ENCODE peak calls at places on chromosomes 3 and 15, in ten cellular contexts. K is iPS-NIHi11; P is hepatocyte; Y is renal cortical epithelial cell; A is activated effector memory CD4-positive, alpha-beta T cell treated with Interleukin-2 at 50 U/mL for 16 hours; M is mesendoderm; N is PC-9; J is naive thymus-derived CD4-positive, alpha-beta T cell; W is LHCN-M2; V is stimulated activated CD8-positive, alpha-beta memory T cell treated with anti-CD3 and anti-CD28 coated beads, Interleukin-7, amount 100 ng/mL, for 1 hour. E is an unnamed sample.

GRCh38 chr3:43726511-43726910 is 35.8 kb downstream of the ABHD5 start:
- DNase-seq in K (no peak), P (no peak), Y (peak), A (no peak), M (no peak), N (no peak), J (no peak), W (peak), V (no peak), E (no peak)

GRCh38 chr3:71240035-71240434 is 343.5 kb downstream of the FOXP1 start:
- DNase-seq in K (no peak), P (no peak), Y (no peak), A (no peak), M (no peak), N (no peak), J (no peak), W (no peak), V (no peak), E (no peak)

GRCh38 chr15:48617619-48618018 is 27.9 kb downstream of the FBN1 start:
- DNase-seq in K (no peak), P (no peak), Y (peak), A (no peak), M (no peak), N (no peak), J (no peak), W (peak), V (no peak), E (no peak)

GRCh38 chr3:39157359-39157758 is 4.0 kb upstream of the CSRNP1 start:
- DNase-seq in K (no peak), P (no peak), Y (no peak), A (no peak), M (no peak), N (no peak), J (no peak), W (no peak), V (no peak), E (no peak)

GRCh38 chr15:101600024-101600423 is 52.2 kb downstream of the TM2D3 start:
- DNase-seq in K (no peak), P (peak), Y (peak), A (no peak), M (peak), N (no peak), J (no peak), W (no peak), V (no peak), E (no peak)

GRCh38 chr3:57006048-57006709 is 54.3 kb upstream of the SPATA12 start:
- DNase-seq in K (peak), P (no peak), Y (no peak), A (no peak), M (no peak), N (peak), J (no peak), W (peak), V (no peak), E (no peak)

GRCh38 chr15:22810033-22810734 is 23.7 kb downstream of the NIPA1 start:
- DNase-seq in K (no peak), P (no peak), Y (no peak), A (no peak), M (no peak), N (no peak), J (no peak), W (no peak), V (no peak), E (no peak)

GRCh38 chr15:78740904-78741274 is 70.4 kb downstream of the ADAMTS7 start:
- DNase-seq in K (no peak), P (no peak), Y (no peak), A (no peak), M (no peak), N (no peak), J (no peak), W (no peak), V (no peak), E (no peak)

GRCh38 chr3:15903776-15904720 is 106.3 kb upstream of the ANKRD28 start:
- DNase-seq in K (no peak), P (no peak), Y (no peak), A (no peak), M (no peak), N (no peak), J (no peak), W (no peak), V (no peak), E (no peak)

GRCh38 chr15:25805006-25805405 is 58.1 kb downstream of the ATP10A start:
- DNase-seq in K (no peak), P (no peak), Y (no peak), A (no peak), M (no peak), N (no peak), J (no peak), W (peak), V (no peak), E (no peak)

GRCh38 chr3:58535531-58536500 is 1.2 kb downstream of the ACOX2 start:
- DNase-seq in K (no peak), P (peak), Y (peak), A (no peak), M (peak), N (no peak), J (no peak), W (peak), V (no peak), E (no peak)

GRCh38 chr3:118304557-118304956 is 730.1 kb downstream of the IGSF11 start:
- DNase-seq in K (no peak), P (no peak), Y (no peak), A (no peak), M (no peak), N (no peak), J (no peak), W (no peak), V (no peak), E (no peak)

GRCh38 chr15:67062365-67062985 is 2.9 kb upstream of the SMAD3 start:
- DNase-seq in K (no peak), P (no peak), Y (no peak), A (no peak), M (no peak), N (no peak), J (no peak), W (no peak), V (no peak), E (no peak)

GRCh38 chr15:41897327-41897726 is 3.5 kb upstream of the SPTBN5 start:
- DNase-seq in K (no peak), P (no peak), Y (no peak), A (no peak), M (no peak), N (no peak), J (no peak), W (no peak), V (no peak), E (no peak)

GRCh38 chr3:138363322-138363721 is 14.9 kb downstream of the MRAS start:
- DNase-seq in K (no peak), P (no peak), Y (no peak), A (no peak), M (no peak), N (no peak), J (no peak), W (no peak), V (no peak), E (no peak)

GRCh38 chr15:97995881-97996603 is 35.5 kb downstream of the ARRDC4 start:
- DNase-seq in K (peak), P (peak), Y (peak), A (no peak), M (peak), N (peak), J (no peak), W (peak), V (no peak), E (no peak)

GRCh38 chr15:60620707-60621106 is 141.8 kb upstream of the ICE2 start:
- DNase-seq in K (peak), P (peak), Y (no peak), A (no peak), M (peak), N (no peak), J (no peak), W (no peak), V (no peak), E (no peak)

GRCh38 chr3:54358969-54359648 is 236.8 kb downstream of the CACNA2D3 start:
- DNase-seq in K (no peak), P (no peak), Y (peak), A (no peak), M (no peak), N (no peak), J (no peak), W (no peak), V (no peak), E (no peak)

GRCh38 chr3:16999871-17000270 is 115.1 kb downstream of the PLCL2 start:
- DNase-seq in K (no peak), P (no peak), Y (no peak), A (no peak), M (peak), N (no peak), J (no peak), W (no peak), V (no peak), E (no peak)

GRCh38 chr15:73323956-73324355 is 44.8 kb downstream of the HCN4 start:
- DNase-seq in K (no peak), P (no peak), Y (no peak), A (no peak), M (no peak), N (no peak), J (no peak), W (no peak), V (no peak), E (no peak)

GRCh38 chr3:46903341-46904302 is 26.1 kb downstream of the PTH1R start:
- DNase-seq in K (no peak), P (no peak), Y (peak), A (no peak), M (peak), N (no peak), J (no peak), W (peak), V (no peak), E (no peak)

GRCh38 chr3:70621451-70621850 is 309.0 kb upstream of the MDFIC2 start:
- DNase-seq in K (no peak), P (no peak), Y (no peak), A (no peak), M (no peak), N (no peak), J (no peak), W (no peak), V (no peak), E (no peak)

GRCh38 chr3:23331141-23331935 is 128.2 kb downstream of the UBE2E2 start:
- DNase-seq in K (no peak), P (no peak), Y (no peak), A (no peak), M (no peak), N (no peak), J (no peak), W (no peak), V (no peak), E (no peak)

GRCh38 chr3:47688488-47688887 is 93.2 kb downstream of the SMARCC1 start:
- DNase-seq in K (no peak), P (no peak), Y (no peak), A (no peak), M (no peak), N (no peak), J (no peak), W (no peak), V (no peak), E (no peak)

GRCh38 chr3:52041118-52041847 is 15.1 kb downstream of the DUSP7 start:
- DNase-seq in K (peak), P (peak), Y (no peak), A (no peak), M (peak), N (no peak), J (no peak), W (peak), V (no peak), E (no peak)

GRCh38 chr3:10816019-10816862 is at the start of gene SLC6A11:
- DNase-seq in K (peak), P (peak), Y (no peak), A (no peak), M (peak), N (no peak), J (no peak), W (no peak), V (no peak), E (no peak)

GRCh38 chr15:75641176-75641498 is 1.1 kb upstream of the IMP3 start:
- DNase-seq in K (no peak), P (no peak), Y (no peak), A (no peak), M (no peak), N (no peak), J (no peak), W (no peak), V (no peak), E (no peak)

GRCh38 chr3:72048873-72049272 is 263.9 kb upstream of the PROK2 start:
- DNase-seq in K (no peak), P (no peak), Y (no peak), A (no peak), M (no peak), N (no peak), J (no peak), W (no peak), V (no peak), E (no peak)

E was measured in CD8-positive, alpha-beta T cell.